ENCODE peak calls at places on chromosomes 5 and 9, in six cellular contexts. One of them, this sample, is unnamed.

GRCh38 chr9:3963266-3964019 is 336.4 kb downstream of the GLIS3 start:
- DNase-seq in LoVo: no peak
- DNase-seq in HCEC 1CT: peak; percentile 88
- DNase-seq in IMR-90: peak; percentile 93
- DNase-seq in HT1080: peak; percentile 85
- DNase-seq in left cardiac atrium: peak; percentile 47
- DNase-seq in this sample: no peak

GRCh38 chr9:81314525-81314924 is 374.8 kb downstream of the TLE1 start:
- DNase-seq in left cardiac atrium: no peak
- DNase-seq in IMR-90: no peak
- DNase-seq in LoVo: no peak
- DNase-seq in HCEC 1CT: no peak
- DNase-seq in HT1080: no peak
- DNase-seq in this sample: no peak

GRCh38 chr9:133257398-133258053 is 17.5 kb downstream of the ABO start:
- DNase-seq in IMR-90: no peak
- DNase-seq in HT1080: no peak
- DNase-seq in HCEC 1CT: no peak
- DNase-seq in left cardiac atrium: peak; percentile 45
- DNase-seq in LoVo: no peak
- DNase-seq in this sample: no peak

GRCh38 chr5:14913141-14913540 is 41.6 kb upstream of the ANKH start:
- DNase-seq in HT1080: no peak
- DNase-seq in LoVo: no peak
- DNase-seq in left cardiac atrium: no peak
- DNase-seq in HCEC 1CT: no peak
- DNase-seq in IMR-90: no peak
- DNase-seq in this sample: no peak

GRCh38 chr9:36137392-36138004 is 965 bp downstream of the GLIPR2 start:
- DNase-seq in HT1080: no peak
- DNase-seq in HCEC 1CT: no peak
- DNase-seq in left cardiac atrium: no peak
- DNase-seq in IMR-90: peak; percentile 38
- DNase-seq in LoVo: no peak
- DNase-seq in this sample: no peak

GRCh38 chr5:131774652-131775367 is 22.0 kb downstream of the FNIP1 start:
- DNase-seq in IMR-90: no peak
- DNase-seq in left cardiac atrium: no peak
- DNase-seq in HCEC 1CT: no peak
- DNase-seq in HT1080: no peak
- DNase-seq in LoVo: no peak
- DNase-seq in this sample: peak; percentile 79

GRCh38 chr9:108001219-108001618 is 511.6 kb upstream of the KLF4 start:
- DNase-seq in HCEC 1CT: no peak
- DNase-seq in HT1080: peak; percentile 69
- DNase-seq in LoVo: no peak
- DNase-seq in IMR-90: no peak
- DNase-seq in left cardiac atrium: no peak
- DNase-seq in this sample: no peak

GRCh38 chr5:77300457-77300856 is 90.0 kb downstream of the PDE8B start:
- DNase-seq in IMR-90: no peak
- DNase-seq in HCEC 1CT: no peak
- DNase-seq in HT1080: no peak
- DNase-seq in left cardiac atrium: no peak
- DNase-seq in LoVo: no peak
- DNase-seq in this sample: no peak

GRCh38 chr5:20105915-20106314 is 117.9 kb upstream of the CDH18 start:
- DNase-seq in HCEC 1CT: no peak
- DNase-seq in IMR-90: no peak
- DNase-seq in left cardiac atrium: no peak
- DNase-seq in HT1080: no peak
- DNase-seq in LoVo: no peak
- DNase-seq in this sample: peak; percentile 47

GRCh38 chr5:66828046-66828550 is 231.9 kb downstream of the MAST4 start:
- DNase-seq in left cardiac atrium: no peak
- DNase-seq in LoVo: no peak
- DNase-seq in IMR-90: no peak
- DNase-seq in HT1080: no peak
- DNase-seq in HCEC 1CT: no peak
- DNase-seq in this sample: no peak

This sample was measured in LNCaP clone FGC.